ENCODE peak calls at places on chromosomes 11 and 22, in five cellular contexts. C is right atrium auricular region, K is neuronal stem cell, S is GM23248, W is fibroblast of lung. P is an unnamed sample. For H3K4me1, the result is how much of the 10 kb centered on the place peaks cover.

GRCh38 chr11:67572747-67573419 is 10.7 kb upstream of the GSTP1 start:
- DNase-seq in W (peak), S (peak), K (no peak), C (no peak), P (peak)

GRCh38 chr22:25353516-25354445 is 134.3 kb downstream of the CRYBB2 start:
- DNase-seq in K (no peak), W (no peak), S (no peak), C (no peak), P (no peak)

GRCh38 chr22:35264986-35265385 is 7.7 kb downstream of the HMGXB4 start:
- DNase-seq in C (no peak), W (no peak), K (no peak), S (no peak), P (no peak)

GRCh38 chr11:116510886-116511650 is 261.7 kb downstream of the BUD13 start:
- DNase-seq in S (no peak), C (no peak), W (no peak), K (no peak), P (no peak)

GRCh38 chr22:24465566-24465965 is 29.6 kb upstream of the UPB1 start:
- DNase-seq in S (peak), K (no peak), W (peak), C (no peak), P (peak)

GRCh38 chr11:85961930-85962363 is 106.8 kb downstream of the CCDC83 start:
- DNase-seq in K (no peak), S (no peak), C (no peak), W (peak), P (peak)

GRCh38 chr11:111555255-111555654 is 14.7 kb downstream of the LAYN start:
- DNase-seq in W (no peak), S (peak), K (no peak), C (no peak), P (no peak)

GRCh38 chr22:46573781-46574437 is 36.5 kb upstream of the CELSR1 start:
- DNase-seq in S (no peak), K (no peak), C (no peak), W (no peak), P (no peak)

GRCh38 chr22:17832665-17833064 is 58.4 kb upstream of the BID start:
- DNase-seq in C (peak), W (no peak), S (no peak), K (no peak), P (no peak)

GRCh38 chr11:93075782-93076181 is 106.3 kb downstream of the MTNR1B start:
- DNase-seq in K (no peak), W (no peak), C (no peak), S (no peak), P (no peak)

GRCh38 chr11:71446942-71447688 is 1.1 kb downstream of the DHCR7 start:
- DNase-seq in W (peak), C (peak), S (peak), K (no peak), P (no peak)

GRCh38 chr22:36334081-36334831 is 53.5 kb downstream of the MYH9 start:
- DNase-seq in C (no peak), K (no peak), W (no peak), S (no peak), P (no peak)

GRCh38 chr11:43819926-43820325 is 60.7 kb upstream of the ALKBH3 start:
- DNase-seq in C (no peak), K (no peak), S (no peak), W (no peak), P (no peak)

GRCh38 chr11:76773921-76774361 is 9.2 kb upstream of the TSKU start:
- DNase-seq in W (no peak), C (peak), S (no peak), K (no peak), P (no peak)

GRCh38 chr22:44664149-44664548 is 37.9 kb upstream of the PRR5 start:
- DNase-seq in W (peak), K (no peak), C (peak), S (no peak), P (peak)

GRCh38 chr11:5688482-5688881 is 1.1 kb upstream of the TRIM22 start:
- DNase-seq in W (no peak), S (no peak), C (no peak), K (no peak), P (no peak)

GRCh38 chr11:77560605-77561004 is 29.1 kb upstream of the AQP11 start:
- DNase-seq in K (no peak), C (no peak), W (peak), S (peak), P (no peak)

GRCh38 chr22:25072406-25072805 is 119.9 kb downstream of the KIAA1671 start:
- DNase-seq in W (no peak), S (no peak), K (no peak), C (no peak), P (no peak)

GRCh38 chr22:19998991-19999820 is 17.4 kb downstream of the ARVCF start:
- DNase-seq in S (no peak), C (no peak), K (no peak), W (no peak), P (peak)

GRCh38 chr11:117057317-117057716 is 40.9 kb downstream of the SIK3 start:
- DNase-seq in S (no peak), W (no peak), K (no peak), C (no peak), P (no peak)

GRCh38 chr11:64624869-64625481 is 34.0 kb downstream of the SLC22A12 start:
- DNase-seq in S (no peak), K (no peak), C (no peak), W (no peak), P (no peak)

GRCh38 chr11:86983071-86983488 is 27.9 kb upstream of the FZD4 start:
- DNase-seq in S (no peak), C (peak), K (no peak), W (no peak), P (peak)

GRCh38 chr11:128890543-128891409 is at the start of gene KCNJ5:
- DNase-seq in S (peak), C (no peak), K (no peak), W (no peak), P (peak)

GRCh38 chr22:50105529-50106100 is 15.8 kb downstream of the MOV10L1 start:
- DNase-seq in W (peak), S (no peak), K (no peak), C (no peak), P (no peak)

GRCh38 chr11:68403831-68404230 is 56.7 kb upstream of the PPP6R3 start:
- DNase-seq in W (no peak), C (no peak), K (no peak), S (no peak), P (no peak)

GRCh38 chr22:42769574-42770447 is 49.1 kb upstream of the A4GALT start:
- DNase-seq in K (no peak), S (peak), C (peak), W (peak), P (peak)

GRCh38 chr11:91231226-91231625 is 993.4 kb upstream of the FAT3 start:
- DNase-seq in C (no peak), W (no peak), K (no peak), S (no peak), P (no peak)

GRCh38 chr11:69393865-69394233 is 87.6 kb upstream of the LINC01488 start:
- DNase-seq in K (no peak), W (no peak), S (no peak), C (no peak), P (no peak)

GRCh38 chr11:19827399-19828135 is 114.9 kb downstream of the NAV2 start:
- DNase-seq in W (no peak), S (no peak), K (no peak), C (no peak), P (no peak)

GRCh38 chr11:61967177-61967923 is at the start of gene FTH1:
- DNase-seq in W (peak), C (peak), K (peak), S (peak), P (peak)
- H3K4me1 ChIP-seq in W (under half), C (under half), K (under half), S (under half), P (under half)

GRCh38 chr22:40506762-40507161 is 129.8 kb downstream of the MRTFA start:
- DNase-seq in K (no peak), S (no peak), W (no peak), C (no peak), P (no peak)

GRCh38 chr22:40507491-40507890 is 129.0 kb downstream of the MRTFA start:
- DNase-seq in K (no peak), W (no peak), C (no peak), S (no peak), P (no peak)

GRCh38 chr22:40510965-40511364 is 125.6 kb downstream of the MRTFA start:
- DNase-seq in W (no peak), K (no peak), S (no peak), C (no peak), P (no peak)

GRCh38 chr22:40511604-40512003 is 124.9 kb downstream of the MRTFA start:
- DNase-seq in S (peak), W (peak), K (no peak), C (no peak), P (no peak)

DNA sequence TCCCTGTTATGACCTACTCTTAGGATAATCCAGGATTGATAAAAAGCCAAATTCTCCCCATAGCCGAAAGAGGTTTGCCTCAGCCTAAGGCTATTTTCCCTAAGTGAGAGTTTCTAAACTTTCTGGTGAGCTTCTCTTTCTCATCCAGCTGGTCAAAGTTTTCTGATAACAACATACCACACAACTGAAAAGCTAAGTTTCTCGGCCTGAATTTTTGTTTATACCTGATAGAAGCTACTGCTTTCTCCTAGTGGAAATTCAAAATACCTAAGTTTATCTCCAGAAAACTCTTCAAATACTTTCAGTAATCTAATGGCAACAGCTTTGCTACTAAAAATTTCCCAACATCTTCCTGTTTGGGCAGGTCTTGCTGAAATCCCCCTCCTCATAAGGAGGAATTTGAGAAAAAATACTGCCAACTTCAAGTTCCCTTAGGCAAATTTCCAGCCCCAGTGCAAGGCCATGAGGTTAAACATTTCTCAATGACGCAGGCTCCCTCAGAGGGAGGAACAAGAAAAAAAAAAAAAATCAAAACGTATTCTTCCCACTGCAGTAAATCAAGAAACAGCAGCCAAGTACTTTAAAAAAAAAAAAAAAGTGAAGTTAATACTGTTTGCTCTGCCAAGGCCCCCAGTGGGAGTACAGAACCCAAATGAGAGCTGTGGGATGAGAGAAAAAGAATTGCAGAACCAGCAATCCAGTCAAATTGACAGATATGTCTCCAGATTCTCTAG is 127.0 kb downstream of the MRTFA start:
- DNase-seq in C (no peak), W (peak), S (peak), K (no peak), P (no peak)
- H3K27ac ChIP-seq in C (peak), W (peak), S (peak), K (no peak), P (no peak)

DNA sequence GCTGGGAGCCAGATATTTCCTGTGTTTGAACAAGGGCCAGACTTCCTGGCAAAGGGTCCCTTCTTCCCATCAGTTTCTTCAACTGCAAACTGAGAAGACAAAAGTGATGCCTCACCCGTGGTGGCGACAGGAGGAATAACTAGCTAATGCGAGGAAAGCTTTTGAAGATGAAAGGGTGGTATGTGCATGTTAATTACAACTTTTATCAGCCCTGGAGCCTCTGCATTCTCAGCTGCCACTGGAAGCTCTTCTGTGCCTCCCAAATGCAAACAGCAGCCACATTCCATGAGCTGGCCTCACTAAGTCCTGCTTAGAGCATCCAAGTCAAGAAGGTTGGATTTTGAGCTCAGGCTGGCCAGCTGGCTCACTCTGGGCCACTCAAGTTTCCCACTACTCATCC is 12.9 kb downstream of the CD44 start:
- DNase-seq in S (peak), W (no peak), C (no peak), K (no peak), P (peak)
- H3K4me1 ChIP-seq in S (half or more), W (under half), C (under half), K (under half), P (under half)

GRCh38 chr22:39431216-39431801 is 25.5 kb upstream of the MGAT3 start:
- DNase-seq in K (no peak), S (no peak), W (no peak), C (no peak), P (no peak)

GRCh38 chr22:39433476-39434242 is 23.2 kb upstream of the MGAT3 start:
- DNase-seq in W (no peak), S (no peak), K (no peak), C (no peak), P (no peak)

GRCh38 chr22:39430576-39431150 is 26.1 kb upstream of the MGAT3 start:
- DNase-seq in S (no peak), C (no peak), K (no peak), W (no peak), P (no peak)

GRCh38 chr22:39431821-39432251 is 25.0 kb upstream of the MGAT3 start:
- DNase-seq in S (peak), W (peak), K (no peak), C (no peak), P (no peak)

DNA sequence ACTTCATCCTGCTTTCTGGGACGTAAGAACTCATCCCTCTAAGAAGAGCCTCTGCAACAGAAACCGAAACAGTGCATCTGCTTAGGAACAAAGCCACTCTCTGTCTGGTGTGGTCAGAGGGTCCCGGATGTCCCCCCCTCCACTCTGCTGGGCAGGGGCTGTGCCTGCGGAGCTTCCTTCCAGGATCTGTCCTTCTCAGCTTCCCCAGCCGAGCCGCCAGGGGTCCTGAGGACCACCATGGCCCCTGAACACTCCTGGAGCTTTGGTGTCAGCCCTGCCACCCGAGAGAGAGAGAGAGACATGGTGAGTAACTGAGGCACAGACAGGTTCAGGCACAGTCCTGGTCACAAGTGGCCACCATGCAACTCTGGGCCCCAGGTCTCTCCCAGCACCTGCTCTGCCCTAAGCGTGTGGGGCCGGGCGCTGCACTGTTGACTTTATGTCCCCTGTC is 24.4 kb upstream of the MGAT3 start:
- DNase-seq in W (no peak), S (no peak), C (no peak), K (no peak), P (no peak)
- H3K27ac ChIP-seq in W (peak), S (no peak), C (peak), K (no peak), P (no peak)

DNA sequence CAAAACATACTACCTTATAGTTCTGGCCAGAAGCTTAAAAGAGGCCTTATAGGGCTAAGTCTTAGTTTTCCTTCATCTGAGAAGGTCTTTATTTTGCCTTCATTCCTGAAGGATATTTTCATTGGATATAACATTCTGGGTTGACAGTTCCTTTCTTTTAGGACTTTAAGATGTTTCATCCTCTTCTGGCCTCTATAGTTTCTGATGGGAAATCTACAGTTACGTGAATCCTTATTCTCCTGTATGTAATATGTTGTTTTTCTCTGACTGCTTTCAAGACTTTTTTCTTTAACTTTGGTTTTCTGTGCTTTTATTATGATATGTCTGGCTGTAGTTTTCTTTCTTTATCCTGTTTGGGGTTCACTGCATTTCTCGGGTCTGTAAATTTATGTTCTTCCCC is 48.2 kb downstream of the BCR start:
- DNase-seq in K (no peak), S (no peak), C (no peak), W (no peak), P (no peak)
- H3K4me1 ChIP-seq in K (under half), S (under half), C (under half), W (under half), P (under half)